ENCODE peak calls at places on chromosomes 5 and 9, in nine cellular contexts. T is bronchial epithelial cell, U is astrocyte, J is right atrium auricular region, Z is IMR-90, P is left ventricle myocardium inferior, Y is HL-60, I is mucosa of descending colon, X is mammary epithelial cell. E is an unnamed sample.

GRCh38 chr5:177537389-177538361 is 16.7 kb downstream of the FAM193B start:
- DNase-seq in T (peak; percentile 60), U (peak; percentile 76), J (no peak), Z (peak; percentile 95), P (peak; percentile 56), Y (no peak), I (no peak), X (peak; percentile 67), E (no peak)

GRCh38 chr9:98902925-98903324 is 40.8 kb upstream of the COL15A1 start:
- DNase-seq in T (no peak), U (no peak), J (peak; percentile 26), Z (no peak), P (no peak), Y (no peak), I (no peak), X (no peak), E (no peak)

GRCh38 chr5:128965011-128965637 is at the start of gene SLC27A6:
- DNase-seq in T (peak; percentile 12), U (no peak), J (no peak), Z (no peak), P (peak; percentile 46), Y (peak; percentile 1), I (no peak), X (peak; percentile 14), E (peak; percentile 54)

GRCh38 chr9:131776473-131776872 is 36.6 kb upstream of the RAPGEF1 start:
- DNase-seq in T (peak; percentile 17), U (peak; percentile 24), J (no peak), Z (peak; percentile 36), P (no peak), Y (peak; percentile 29), I (peak; percentile 44), X (no peak), E (no peak)

GRCh38 chr9:10396641-10397040 is 216.2 kb downstream of the PTPRD start:
- DNase-seq in T (no peak), U (no peak), J (no peak), Z (no peak), P (no peak), Y (no peak), I (no peak), X (no peak), E (no peak)

GRCh38 chr5:33850100-33850594 is 41.6 kb downstream of the ADAMTS12 start:
- DNase-seq in T (peak; percentile 3), U (peak; percentile 81), J (no peak), Z (peak; percentile 75), P (no peak), Y (peak; percentile 8), I (no peak), X (peak; percentile 98), E (no peak)

GRCh38 chr5:145463634-145464033 is 371.5 kb downstream of the PRELID2 start:
- DNase-seq in T (peak; percentile 41), U (no peak), J (no peak), Z (peak; percentile 66), P (no peak), Y (no peak), I (no peak), X (no peak), E (no peak)

GRCh38 chr5:30030110-30030509 is 1163.4 kb upstream of the CDH6 start:
- DNase-seq in T (no peak), U (no peak), J (no peak), Z (no peak), P (no peak), Y (no peak), I (no peak), X (no peak), E (no peak)

GRCh38 chr5:60262576-60263295 is 369.2 kb upstream of the PDE4D start:
- DNase-seq in T (no peak), U (no peak), J (no peak), Z (no peak), P (no peak), Y (no peak), I (no peak), X (no peak), E (peak; percentile 16)

GRCh38 chr5:94240616-94241287 is 377.7 kb downstream of the KIAA0825 start:
- DNase-seq in T (no peak), U (peak; percentile 86), J (no peak), Z (peak; percentile 38), P (no peak), Y (no peak), I (no peak), X (no peak), E (no peak)

GRCh38 chr5:67215592-67216471 is 19.2 kb upstream of the CD180 start:
- DNase-seq in T (peak; percentile 13), U (no peak), J (peak; percentile 91), Z (peak; percentile 13), P (peak; percentile 92), Y (peak; percentile 44), I (peak; percentile 82), X (no peak), E (no peak)

DNA sequence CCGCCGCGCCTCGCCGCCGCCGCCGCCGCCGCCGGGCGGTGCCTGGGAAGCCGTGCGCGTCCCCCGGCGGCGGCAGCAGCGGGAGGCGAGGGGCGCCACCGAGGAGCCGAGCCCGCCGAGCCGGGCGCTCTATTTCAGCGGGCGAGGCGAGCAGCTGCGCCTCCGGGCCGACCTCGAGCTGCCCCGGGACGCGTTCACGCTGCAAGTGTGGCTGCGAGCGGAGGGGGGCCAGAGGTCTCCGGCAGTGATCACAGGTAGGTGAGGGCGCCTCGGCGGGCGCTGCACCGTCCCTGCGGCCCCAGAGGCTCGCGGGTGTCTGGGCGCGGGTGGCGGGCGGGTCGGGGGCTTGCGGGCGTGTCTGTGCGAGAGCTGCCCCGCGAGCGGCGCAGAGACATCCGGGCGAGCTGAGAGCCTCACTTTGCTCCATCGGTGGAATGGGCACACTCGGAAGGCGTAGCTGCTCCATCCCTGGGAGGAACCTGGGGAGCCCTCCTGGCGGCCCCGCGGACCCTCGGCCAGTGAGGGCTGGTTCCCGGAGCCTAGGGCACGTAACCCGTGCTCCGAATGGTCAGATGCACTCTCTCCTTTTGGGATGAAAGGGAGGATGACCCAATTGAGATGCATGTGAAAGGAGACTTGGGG is 864 bp downstream of the PAPPA start:
- DNase-seq in T (no peak), U (no peak), J (no peak), Z (no peak), P (peak; percentile 22), Y (no peak), I (peak; percentile 32), X (no peak), E (peak; percentile 59)
- TF ChIP-seq CTCF in T (no peak), U (no peak), J (no peak), Z (no peak), P (no peak), Y (no peak), I (no peak), X (no peak), E (no peak)

DNA sequence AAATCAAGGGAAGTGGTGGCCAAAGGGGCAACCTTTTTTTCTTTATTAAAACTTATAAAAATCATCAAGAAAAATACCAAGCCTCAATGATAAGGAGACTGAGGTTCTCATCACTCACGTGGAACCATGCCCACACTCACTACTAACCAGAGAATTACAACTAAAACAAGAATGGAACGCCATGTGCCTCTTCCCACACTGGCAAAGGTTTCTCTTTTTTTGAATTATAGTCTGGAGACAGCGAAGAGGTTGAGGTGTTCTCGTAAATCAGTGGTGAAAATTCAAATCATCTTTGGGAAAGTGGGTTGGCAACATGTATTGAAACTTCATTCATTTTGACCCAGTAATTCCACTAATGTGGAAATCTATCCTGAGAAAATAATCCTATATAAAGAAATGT is 19.4 kb downstream of the FPGS start:
- DNase-seq in T (no peak), U (no peak), J (no peak), Z (no peak), P (no peak), Y (no peak), I (no peak), X (no peak), E (no peak)
- TF ChIP-seq CTCF in T (no peak), U (no peak), J (no peak), Z (no peak), P (no peak), Y (no peak), I (no peak), X (no peak), E (no peak)

GRCh38 chr9:71218774-71219173 is 97.4 kb upstream of the TRPM3 start:
- DNase-seq in T (peak; percentile 61), U (peak; percentile 5), J (no peak), Z (no peak), P (no peak), Y (no peak), I (no peak), X (peak; percentile 25), E (no peak)

DNA sequence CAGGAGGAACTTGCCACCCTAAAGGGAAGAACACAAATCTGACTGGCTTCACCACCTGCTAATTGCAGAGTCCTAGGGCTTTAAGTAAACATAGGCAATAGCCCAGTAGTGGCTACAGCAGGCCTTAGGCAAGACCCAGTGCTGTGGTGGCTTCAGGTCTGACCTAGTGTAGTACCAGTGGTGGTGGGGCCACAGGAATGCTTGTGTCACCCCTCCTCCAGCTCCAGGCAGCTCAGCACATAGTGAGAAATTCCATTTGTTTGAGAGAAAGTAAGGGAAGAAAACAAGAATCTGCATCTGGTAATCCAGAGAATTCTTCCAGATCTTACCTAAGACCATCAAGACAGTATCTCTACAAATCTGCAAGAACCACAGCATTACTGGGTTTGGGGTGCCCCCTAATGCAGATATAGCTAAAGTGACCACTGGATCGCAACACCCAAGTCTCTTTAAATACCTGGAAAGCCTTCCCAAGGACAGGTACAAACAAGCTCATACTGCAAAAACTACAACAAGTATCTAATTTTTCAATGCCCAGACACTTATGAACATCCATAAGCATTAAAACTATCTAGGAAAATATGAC is 102.6 kb upstream of the TRPM3 start:
- DNase-seq in T (no peak), U (no peak), J (no peak), Z (no peak), P (no peak), Y (no peak), I (no peak), X (no peak), E (no peak)
- TF ChIP-seq CTCF in T (no peak), U (no peak), J (no peak), Z (no peak), P (no peak), Y (no peak), I (no peak), X (no peak), E (no peak)

GRCh38 chr9:4985376-4986266 is 549 bp downstream of the JAK2 start:
- DNase-seq in T (peak; percentile 50), U (peak; percentile 45), J (no peak), Z (peak; percentile 45), P (peak; percentile 23), Y (peak; percentile 68), I (peak; percentile 75), X (peak; percentile 52), E (peak; percentile 33)

GRCh38 chr9:4983541-4984165 is 1.4 kb upstream of the JAK2 start:
- DNase-seq in T (peak; percentile 9), U (no peak), J (no peak), Z (no peak), P (no peak), Y (peak; percentile 20), I (no peak), X (no peak), E (no peak)

GRCh38 chr9:4986291-4986690 is 1.2 kb downstream of the JAK2 start:
- DNase-seq in T (no peak), U (no peak), J (no peak), Z (peak; percentile 13), P (no peak), Y (no peak), I (no peak), X (no peak), E (no peak)

GRCh38 chr9:4984171-4984570 is 901 bp upstream of the JAK2 start:
- DNase-seq in T (peak; percentile 33), U (peak; percentile 71), J (no peak), Z (no peak), P (no peak), Y (no peak), I (no peak), X (no peak), E (no peak)

GRCh38 chr9:4984571-4985375 is at the start of gene JAK2:
- DNase-seq in T (peak; percentile 90), U (peak; percentile 89), J (peak; percentile 91), Z (peak; percentile 93), P (peak; percentile 92), Y (peak; percentile 95), I (peak; percentile 92), X (peak; percentile 95), E (peak; percentile 88)
- TF ChIP-seq CTCF in T (peak; percentile 58), U (no peak), J (peak; percentile 56), Z (peak; percentile 57), P (peak; percentile 59), Y (no peak), I (no peak), X (peak; percentile 47), E (no peak)

E was measured in glutamatergic neuron.